ENCODE peak calls at places on chromosomes 1 and 21, in eight cellular contexts. O, I, G, T, Q, E, P and U are unnamed samples.
A peak's percentile ranks its signal among the peaks of the same experiment; 100 is the strongest.

GRCh38 chr1:24621121-24621520 is 22.0 kb upstream of the SRRM1 start:
- DNase-seq in O (no peak), I (no peak), G (no peak), T (no peak), Q (no peak), E (no peak), P (no peak), U (no peak)

GRCh38 chr1:26529655-26530539 is at the start of gene RPS6KA1:
- DNase-seq in O (peak; percentile 87), I (peak; percentile 81), G (peak; percentile 29), T (peak; percentile 36), Q (peak; percentile 30), E (no peak), P (peak; percentile 45), U (no peak)

GRCh38 chr1:105102385-105102784 is 1352.7 kb downstream of the AMY1C start:
- DNase-seq in O (no peak), I (no peak), G (no peak), T (no peak), Q (no peak), E (no peak), P (no peak), U (no peak)

GRCh38 chr1:235783148-235783776 is 83.4 kb downstream of the LYST start:
- DNase-seq in O (peak; percentile 23), I (peak; percentile 47), G (peak; percentile 75), T (peak; percentile 55), Q (peak; percentile 57), E (peak; percentile 17), P (no peak), U (peak; percentile 4)

GRCh38 chr1:110068646-110069301 is 1.7 kb downstream of the ALX3 start:
- DNase-seq in O (no peak), I (no peak), G (no peak), T (no peak), Q (no peak), E (no peak), P (peak; percentile 30), U (no peak)

GRCh38 chr1:156995412-156995811 is 50.1 kb downstream of the ARHGEF11 start:
- DNase-seq in O (no peak), I (no peak), G (no peak), T (no peak), Q (no peak), E (no peak), P (no peak), U (no peak)

GRCh38 chr1:212488436-212489283 is 55.9 kb downstream of the NENF start:
- DNase-seq in O (no peak), I (peak; percentile 12), G (peak; percentile 97), T (peak; percentile 83), Q (peak; percentile 88), E (no peak), P (peak; percentile 12), U (peak; percentile 81)

GRCh38 chr1:197912739-197913494 is 4.3 kb upstream of the LHX9 start:
- DNase-seq in O (no peak), I (no peak), G (no peak), T (no peak), Q (no peak), E (no peak), P (no peak), U (no peak)

GRCh38 chr1:221740941-221741363 is 937 bp downstream of the DUSP10 start:
- DNase-seq in O (peak; percentile 27), I (peak; percentile 1), G (peak; percentile 24), T (no peak), Q (no peak), E (no peak), P (no peak), U (no peak)

GRCh38 chr1:978835-979743 is 2.8 kb downstream of the PERM1 start:
- DNase-seq in O (no peak), I (no peak), G (no peak), T (no peak), Q (no peak), E (no peak), P (no peak), U (no peak)

GRCh38 chr1:240341365-240342250 is 249.9 kb downstream of the FMN2 start:
- DNase-seq in O (no peak), I (no peak), G (no peak), T (no peak), Q (peak; percentile 60), E (no peak), P (no peak), U (no peak)

GRCh38 chr1:145918992-145919939 is 749 bp upstream of the PEX11B start:
- DNase-seq in O (peak; percentile 39), I (no peak), G (peak; percentile 48), T (peak; percentile 65), Q (peak; percentile 50), E (no peak), P (peak; percentile 45), U (no peak)

GRCh38 chr1:46718727-46719622 is at the start of gene EFCAB14:
- DNase-seq in O (peak; percentile 99), I (peak; percentile 99), G (peak; percentile 89), T (peak; percentile 90), Q (peak; percentile 93), E (peak; percentile 56), P (peak; percentile 98), U (peak; percentile 85)

GRCh38 chr21:33028759-33029511 is 3.2 kb downstream of the OLIG2 start:
- DNase-seq in O (no peak), I (no peak), G (no peak), T (no peak), Q (no peak), E (no peak), P (no peak), U (no peak)

GRCh38 chr1:184425449-184426277 is 38.8 kb downstream of the C1orf21 start:
- DNase-seq in O (peak; percentile 25), I (no peak), G (no peak), T (no peak), Q (peak; percentile 47), E (no peak), P (no peak), U (no peak)

GRCh38 chr1:7885513-7886298 is 32.8 kb upstream of the UTS2 start:
- DNase-seq in O (peak; percentile 92), I (peak; percentile 4), G (no peak), T (no peak), Q (no peak), E (no peak), P (no peak), U (no peak)

GRCh38 chr1:19424651-19425570 is 60.4 kb downstream of the CAPZB start:
- DNase-seq in O (no peak), I (no peak), G (no peak), T (no peak), Q (no peak), E (no peak), P (no peak), U (no peak)

GRCh38 chr1:162387226-162388082 is 5.9 kb downstream of the C1orf226 start:
- DNase-seq in O (no peak), I (no peak), G (peak; percentile 43), T (no peak), Q (no peak), E (no peak), P (no peak), U (no peak)

GRCh38 chr1:156579472-156579871 is at the start of gene TTC24:
- DNase-seq in O (no peak), I (no peak), G (no peak), T (no peak), Q (no peak), E (no peak), P (no peak), U (no peak)

GRCh38 chr1:174964261-174964984 is 35.3 kb upstream of the CACYBP start:
- DNase-seq in O (peak; percentile 54), I (peak; percentile 78), G (peak; percentile 62), T (peak; percentile 25), Q (peak; percentile 40), E (no peak), P (peak; percentile 78), U (no peak)

GRCh38 chr1:225868631-225869330 is 13.4 kb downstream of the TMEM63A start:
- DNase-seq in O (no peak), I (no peak), G (no peak), T (no peak), Q (no peak), E (no peak), P (no peak), U (no peak)

GRCh38 chr1:151130837-151131586 is 15.4 kb downstream of the SEMA6C start:
- DNase-seq in O (peak; percentile 71), I (no peak), G (peak; percentile 72), T (peak; percentile 91), Q (peak; percentile 91), E (peak; percentile 53), P (peak; percentile 18), U (peak; percentile 59)
- TF ChIP-seq CTCF in O (no peak), I (no peak), G (no peak), T (no peak), Q (no peak), E (no peak), P (no peak), U (no peak)

GRCh38 chr1:155001688-155002474 is 721 bp upstream of the ZBTB7B start:
- DNase-seq in O (peak; percentile 99), I (peak; percentile 98), G (peak; percentile 99), T (peak; percentile 99), Q (peak; percentile 99), E (peak; percentile 94), P (peak; percentile 100), U (peak; percentile 97)
- TF ChIP-seq CTCF in O (peak; percentile 69), I (peak; percentile 74), G (peak; percentile 45), T (peak; percentile 60), Q (peak; percentile 50), E (peak; percentile 61), P (no peak), U (peak; percentile 62)

DNA sequence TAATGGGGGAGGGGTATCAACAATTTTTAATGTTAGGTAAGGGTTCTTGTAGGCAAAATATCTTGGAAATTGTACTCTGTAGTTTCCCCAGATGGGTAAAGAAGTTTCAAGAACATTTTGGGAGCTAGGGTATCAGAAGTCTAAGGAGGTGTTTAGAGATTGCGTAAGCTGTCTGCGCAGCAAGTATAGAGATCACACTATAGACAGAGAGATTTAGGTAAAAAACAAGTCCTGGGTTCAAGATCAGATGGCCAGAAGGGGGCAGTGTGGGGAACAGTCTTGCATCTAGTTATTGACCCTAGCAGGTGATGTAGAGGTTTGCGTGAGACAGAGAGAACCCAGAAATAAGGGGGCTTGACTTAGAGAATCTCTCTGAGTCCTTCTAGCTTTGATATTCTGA is 80.8 kb downstream of the S1PR1 start:
- DNase-seq in O (no peak), I (no peak), G (no peak), T (no peak), Q (no peak), E (no peak), P (no peak), U (no peak)
- TF ChIP-seq CTCF in O (no peak), I (peak; percentile 49), G (peak; percentile 1), T (no peak), Q (no peak), E (no peak), P (no peak), U (peak; percentile 16)

DNA sequence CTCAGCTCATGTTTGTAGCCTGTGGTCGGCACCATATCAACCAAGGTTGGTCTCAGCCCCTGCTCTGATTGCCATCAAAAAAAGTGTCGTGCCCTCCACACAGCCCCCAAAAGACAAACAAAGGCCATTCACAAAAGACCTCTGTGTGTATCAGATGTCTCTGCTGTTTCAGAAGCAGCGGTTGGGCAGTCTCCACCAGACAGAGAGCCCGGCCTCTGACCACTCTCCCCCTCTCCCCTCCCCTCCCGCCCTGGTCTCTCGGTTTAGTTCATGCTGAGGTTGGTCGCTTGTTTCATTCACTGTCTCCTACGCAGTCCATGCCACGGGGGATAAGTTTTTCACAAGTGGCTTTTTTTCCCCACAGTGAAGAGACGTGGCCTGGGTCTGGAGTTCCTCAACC is 27.1 kb downstream of the ACTA1 start:
- DNase-seq in O (no peak), I (no peak), G (no peak), T (no peak), Q (no peak), E (no peak), P (no peak), U (no peak)
- TF ChIP-seq CTCF in O (no peak), I (no peak), G (no peak), T (no peak), Q (no peak), E (no peak), P (no peak), U (no peak)